ENCODE peak calls at places on chromosomes 12 and 14, in eight cellular contexts. G is heart left ventricle; S is HFF-Myc; Y is left ventricle myocardium inferior; O is body of pancreas; L is AG09309; J is fibroblast of pulmonary artery; E is CD4-positive, alpha-beta T cell. A is an unnamed sample.

GRCh38 chr12:14810953-14811483 is 3.0 kb downstream of the SMCO3 start:
- DNase-seq in E (no peak), J (peak; percentile 62), G (no peak), Y (no peak), O (peak; percentile 42), S (no peak), L (no peak), A (no peak)

GRCh38 chr12:130714591-130715149 is 1.4 kb downstream of the RIMBP2 start:
- DNase-seq in Y (no peak), L (no peak), S (no peak), J (no peak), G (peak; percentile 58), E (no peak), O (no peak), A (no peak)

GRCh38 chr14:55071051-55071450 is 19.6 kb downstream of the MAPK1IP1L start:
- DNase-seq in E (no peak), G (no peak), L (no peak), Y (no peak), J (peak; percentile 24), S (no peak), O (no peak), A (no peak)

GRCh38 chr14:63499701-63500250 is 43.4 kb downstream of the PPP2R5E start:
- DNase-seq in O (no peak), G (no peak), L (peak; percentile 90), S (no peak), J (peak; percentile 80), E (no peak), Y (no peak), A (no peak)

GRCh38 chr12:20475542-20475941 is 107.2 kb downstream of the PDE3A start:
- DNase-seq in G (no peak), S (no peak), L (no peak), E (no peak), O (no peak), Y (no peak), J (peak; percentile 51), A (no peak)

GRCh38 chr14:35533357-35534129 is 421 bp upstream of the INSM2 start:
- DNase-seq in Y (peak; percentile 49), J (peak; percentile 41), O (peak; percentile 42), S (no peak), E (no peak), L (no peak), G (peak; percentile 81), A (peak; percentile 81)

GRCh38 chr12:15163001-15163400 is 58.2 kb downstream of the RERG start:
- DNase-seq in E (no peak), L (no peak), J (no peak), G (no peak), Y (no peak), O (no peak), S (no peak), A (no peak)

GRCh38 chr12:66035289-66035961 is 95.1 kb downstream of the LLPH start:
- DNase-seq in G (no peak), O (no peak), L (no peak), E (no peak), J (peak; percentile 73), S (peak; percentile 53), Y (no peak), A (no peak)

GRCh38 chr12:92898755-92899154 is 30.3 kb downstream of the EEA1 start:
- DNase-seq in Y (no peak), O (no peak), S (no peak), L (no peak), E (no peak), J (peak; percentile 46), G (no peak), A (no peak)

GRCh38 chr14:56180754-56181542 is 62.7 kb downstream of the PELI2 start:
- DNase-seq in E (no peak), L (no peak), S (no peak), G (no peak), J (no peak), O (no peak), Y (no peak), A (no peak)

GRCh38 chr12:103813949-103814348 is 27.1 kb downstream of the NT5DC3 start:
- DNase-seq in Y (no peak), O (no peak), J (no peak), E (no peak), L (no peak), S (no peak), G (no peak), A (no peak)

GRCh38 chr14:41549821-41550597 is 56.7 kb upstream of the LRFN5 start:
- DNase-seq in G (no peak), S (no peak), Y (no peak), L (no peak), J (peak; percentile 62), E (no peak), O (no peak), A (no peak)

GRCh38 chr14:50978888-50979287 is 34.6 kb upstream of the PYGL start:
- DNase-seq in S (no peak), L (no peak), O (no peak), Y (no peak), G (no peak), J (no peak), E (no peak), A (no peak)

DNA sequence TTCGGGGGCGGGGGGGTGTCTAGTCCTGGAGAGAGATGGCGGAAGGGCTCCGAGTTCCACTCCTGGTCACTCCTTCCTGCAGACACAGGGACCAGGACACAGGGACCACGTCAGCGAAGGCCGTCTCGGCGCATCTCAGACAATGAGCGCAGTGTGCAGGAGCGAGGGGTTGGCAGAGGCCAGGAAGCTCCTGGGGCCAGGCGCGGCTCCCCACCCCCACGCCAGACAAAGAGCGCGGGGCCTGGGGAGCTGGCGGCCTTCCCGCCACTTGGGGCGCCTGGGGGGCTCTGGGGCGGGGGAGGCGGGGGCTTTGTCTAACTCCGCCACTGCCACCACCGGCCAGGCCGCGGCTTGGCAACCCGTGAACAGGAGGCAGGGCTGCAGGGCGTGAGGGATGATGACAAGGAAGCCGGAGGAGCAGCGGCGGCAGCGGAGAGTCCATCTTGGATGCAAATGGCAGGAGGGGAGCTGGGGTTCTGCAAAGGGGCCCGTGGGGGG is 2.2 kb downstream of the CDK2AP1 start:
- DNase-seq in Y (peak; percentile 73), G (peak; percentile 82), L (peak; percentile 13), E (no peak), J (peak; percentile 73), O (peak; percentile 71), S (no peak), A (peak; percentile 80)
- TF ChIP-seq CTCF in Y (no peak), G (no peak), L (no peak), E (no peak), J (no peak), O (no peak), S (no peak), A (no peak)

GRCh38 chr14:76844223-76844622 is 18.0 kb downstream of the LRRC74A start:
- DNase-seq in J (peak; percentile 86), L (no peak), O (peak; percentile 79), S (peak; percentile 14), G (peak; percentile 83), Y (peak; percentile 70), E (peak; percentile 68), A (no peak)
- TF ChIP-seq CTCF in J (peak; percentile 37), L (no peak), O (peak; percentile 28), S (peak; percentile 3), G (no peak), Y (peak; percentile 59), E (no peak), A (no peak)

DNA sequence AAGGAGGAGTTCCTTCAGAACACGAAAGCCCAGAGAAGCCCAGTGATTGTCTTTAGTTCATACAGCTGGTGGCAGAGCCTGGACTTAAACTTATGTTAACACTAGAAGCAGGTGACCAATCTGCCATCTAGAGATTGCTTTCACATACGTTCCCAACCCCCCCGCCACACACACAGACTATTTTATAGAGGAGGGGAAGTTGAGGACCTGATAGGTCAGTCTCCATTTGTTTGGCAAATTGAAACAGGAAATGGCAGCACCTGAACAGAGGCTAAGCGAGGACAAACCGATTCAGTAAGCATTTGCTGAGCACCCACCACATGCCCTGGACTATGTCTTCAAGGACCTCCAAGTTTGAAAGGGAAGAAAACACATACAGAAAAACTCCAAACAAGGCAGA is 4.8 kb upstream of the PLEKHD1 start:
- DNase-seq in Y (no peak), O (no peak), G (no peak), E (no peak), J (no peak), S (no peak), L (no peak), A (no peak)
- TF ChIP-seq CTCF in Y (no peak), O (no peak), G (no peak), E (no peak), J (no peak), S (no peak), L (no peak), A (no peak)

GRCh38 chr12:46020768-46021167 is 30.4 kb upstream of the SCAF11 start:
- DNase-seq in O (no peak), J (no peak), L (no peak), G (no peak), Y (no peak), S (no peak), E (no peak), A (no peak)

GRCh38 chr12:46027172-46027571 is 36.8 kb upstream of the SCAF11 start:
- DNase-seq in Y (no peak), J (no peak), O (no peak), G (no peak), L (no peak), S (no peak), E (no peak), A (no peak)

GRCh38 chr12:46024099-46024498 is 33.7 kb upstream of the SCAF11 start:
- DNase-seq in S (no peak), E (no peak), L (no peak), Y (no peak), O (no peak), J (no peak), G (no peak), A (no peak)
- TF ChIP-seq CTCF in S (peak; percentile 7), E (no peak), L (no peak), Y (no peak), O (no peak), J (no peak), G (no peak), A (no peak)

GRCh38 chr12:9798008-9798619 is 29.2 kb upstream of the KLRF1 start:
- DNase-seq in O (peak; percentile 52), S (peak; percentile 12), G (no peak), E (peak; percentile 69), Y (no peak), J (peak; percentile 77), L (no peak), A (peak; percentile 62)
- TF ChIP-seq CTCF in O (peak; percentile 28), S (peak; percentile 23), G (peak; percentile 30), E (peak; percentile 91), Y (peak; percentile 51), J (peak; percentile 63), L (peak; percentile 53), A (peak; percentile 66)

DNA sequence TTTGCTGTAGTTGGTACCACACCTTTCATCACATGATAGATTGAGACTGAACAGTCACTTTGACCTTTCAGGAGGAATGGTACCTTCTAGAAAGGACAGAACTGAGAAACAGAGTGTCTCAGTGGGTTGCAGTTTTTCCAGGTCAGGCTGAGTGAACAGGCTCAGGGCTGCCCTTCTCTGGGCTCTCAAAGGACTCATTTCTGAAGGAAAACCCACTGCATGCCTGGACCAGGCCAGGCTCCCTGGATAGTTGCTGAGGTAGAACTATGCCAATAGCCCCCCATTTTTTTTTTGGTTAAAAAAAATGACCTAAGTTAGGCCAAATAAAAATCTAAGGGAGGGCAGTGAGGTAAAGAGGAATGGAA is 148.1 kb upstream of the EGLN3 start:
- DNase-seq in O (no peak), J (no peak), E (no peak), S (no peak), G (no peak), Y (no peak), L (no peak), A (no peak)
- TF ChIP-seq CTCF in O (no peak), J (no peak), E (no peak), S (no peak), G (no peak), Y (peak; percentile 23), L (no peak), A (no peak)